ENCODE peak calls at places on chromosomes 13 and 19, in five cellular contexts. One of them, this sample, is unnamed.

GRCh38 chr13:49641810-49642291 is 13.5 kb downstream of the ARL11 start:
- DNase-seq in coronary artery: no peak
- DNase-seq in HepG2: no peak
- DNase-seq in astrocyte: peak
- DNase-seq in upper lobe of right lung: peak
- DNase-seq in this sample: peak

GRCh38 chr13:99654076-99654475 is 152.8 kb downstream of the TM9SF2 start:
- DNase-seq in coronary artery: no peak
- DNase-seq in astrocyte: no peak
- DNase-seq in upper lobe of right lung: no peak
- DNase-seq in HepG2: no peak
- DNase-seq in this sample: no peak

GRCh38 chr19:3151563-3152430 is 16.0 kb downstream of the GNA15 start:
- DNase-seq in coronary artery: no peak
- DNase-seq in astrocyte: no peak
- DNase-seq in upper lobe of right lung: no peak
- DNase-seq in HepG2: no peak
- DNase-seq in this sample: peak

GRCh38 chr13:48949566-48950506 is 25.9 kb upstream of the FNDC3A start:
- DNase-seq in upper lobe of right lung: no peak
- DNase-seq in astrocyte: no peak
- DNase-seq in HepG2: no peak
- DNase-seq in coronary artery: no peak
- DNase-seq in this sample: no peak

GRCh38 chr13:73598021-73598712 is 536.0 kb downstream of the KLF12 start:
- DNase-seq in upper lobe of right lung: no peak
- DNase-seq in astrocyte: peak
- DNase-seq in HepG2: no peak
- DNase-seq in coronary artery: no peak
- DNase-seq in this sample: peak

GRCh38 chr19:53158119-53158656 is 665 bp downstream of the ZNF347 start:
- DNase-seq in upper lobe of right lung: peak
- DNase-seq in coronary artery: peak
- DNase-seq in astrocyte: peak
- DNase-seq in HepG2: no peak
- DNase-seq in this sample: no peak

GRCh38 chr19:4974855-4975469 is 6.0 kb downstream of the KDM4B start:
- DNase-seq in coronary artery: no peak
- DNase-seq in astrocyte: no peak
- DNase-seq in HepG2: no peak
- DNase-seq in upper lobe of right lung: no peak
- DNase-seq in this sample: no peak

GRCh38 chr19:51441410-51442390 is 16.6 kb downstream of the SIGLEC8 start:
- DNase-seq in HepG2: no peak
- DNase-seq in upper lobe of right lung: peak
- DNase-seq in coronary artery: no peak
- DNase-seq in astrocyte: no peak
- DNase-seq in this sample: no peak

GRCh38 chr19:31819837-31820236 is 470.6 kb upstream of the TSHZ3 start:
- DNase-seq in astrocyte: no peak
- DNase-seq in upper lobe of right lung: no peak
- DNase-seq in HepG2: no peak
- DNase-seq in coronary artery: no peak
- DNase-seq in this sample: no peak

GRCh38 chr19:39824143-39825092 is 9.5 kb downstream of the DYRK1B start:
- DNase-seq in upper lobe of right lung: peak
- DNase-seq in HepG2: peak
- DNase-seq in astrocyte: peak
- DNase-seq in coronary artery: peak
- DNase-seq in this sample: peak

GRCh38 chr13:52991344-52992020 is 37.1 kb upstream of the OLFM4 start:
- DNase-seq in coronary artery: no peak
- DNase-seq in astrocyte: no peak
- DNase-seq in HepG2: no peak
- DNase-seq in upper lobe of right lung: no peak
- DNase-seq in this sample: no peak

GRCh38 chr19:36151144-36152051 is 849 bp downstream of the COX7A1 start:
- DNase-seq in upper lobe of right lung: no peak
- DNase-seq in astrocyte: no peak
- DNase-seq in coronary artery: peak
- DNase-seq in HepG2: no peak
- DNase-seq in this sample: no peak

GRCh38 chr13:94613051-94613450 is 11.4 kb downstream of the GPR180 start:
- DNase-seq in upper lobe of right lung: no peak
- DNase-seq in HepG2: no peak
- DNase-seq in astrocyte: no peak
- DNase-seq in coronary artery: no peak
- DNase-seq in this sample: no peak

GRCh38 chr13:94612050-94612449 is 10.4 kb downstream of the GPR180 start:
- DNase-seq in HepG2: no peak
- DNase-seq in astrocyte: no peak
- DNase-seq in coronary artery: no peak
- DNase-seq in upper lobe of right lung: no peak
- DNase-seq in this sample: no peak

GRCh38 chr13:94620286-94620896 is 18.7 kb downstream of the GPR180 start:
- DNase-seq in upper lobe of right lung: no peak
- DNase-seq in coronary artery: no peak
- DNase-seq in HepG2: peak
- DNase-seq in astrocyte: no peak
- DNase-seq in this sample: peak

DNA sequence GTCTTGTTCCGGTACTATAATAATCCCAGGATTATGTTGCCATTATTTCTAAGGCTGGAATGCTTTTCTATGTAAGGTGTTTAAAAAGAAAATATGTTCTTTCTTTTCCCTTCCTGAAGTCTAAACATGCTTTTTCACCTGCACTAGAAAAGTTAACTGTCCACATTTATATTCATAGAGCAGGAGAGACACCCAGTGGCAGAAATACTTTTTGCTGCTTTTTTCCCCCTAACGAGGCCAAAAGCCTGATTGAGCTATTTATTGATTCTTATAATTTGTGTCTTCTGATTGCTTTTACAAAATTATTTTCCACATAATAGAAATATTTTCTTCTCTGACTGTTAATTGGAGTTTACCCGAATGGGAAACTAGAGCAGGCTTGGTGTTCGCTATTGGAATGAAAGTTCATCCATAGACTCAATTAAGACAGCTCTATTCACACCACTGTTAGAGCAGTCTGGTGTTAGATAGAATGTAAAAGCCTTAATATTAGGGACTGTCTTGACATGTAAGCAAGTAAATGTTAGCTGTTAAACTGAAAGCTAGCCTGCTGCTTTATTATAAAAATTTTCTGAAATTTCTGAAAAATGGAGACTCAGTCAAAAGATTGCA is 15.8 kb downstream of the GPR180 start:
- DNase-seq in coronary artery: no peak
- DNase-seq in astrocyte: no peak
- DNase-seq in HepG2: peak
- DNase-seq in upper lobe of right lung: no peak
- DNase-seq in this sample: no peak
- TF ChIP-seq CTCF in coronary artery: peak
- TF ChIP-seq CTCF in astrocyte: peak
- TF ChIP-seq CTCF in HepG2: peak
- TF ChIP-seq CTCF in upper lobe of right lung: peak
- TF ChIP-seq CTCF in this sample: peak

DNA sequence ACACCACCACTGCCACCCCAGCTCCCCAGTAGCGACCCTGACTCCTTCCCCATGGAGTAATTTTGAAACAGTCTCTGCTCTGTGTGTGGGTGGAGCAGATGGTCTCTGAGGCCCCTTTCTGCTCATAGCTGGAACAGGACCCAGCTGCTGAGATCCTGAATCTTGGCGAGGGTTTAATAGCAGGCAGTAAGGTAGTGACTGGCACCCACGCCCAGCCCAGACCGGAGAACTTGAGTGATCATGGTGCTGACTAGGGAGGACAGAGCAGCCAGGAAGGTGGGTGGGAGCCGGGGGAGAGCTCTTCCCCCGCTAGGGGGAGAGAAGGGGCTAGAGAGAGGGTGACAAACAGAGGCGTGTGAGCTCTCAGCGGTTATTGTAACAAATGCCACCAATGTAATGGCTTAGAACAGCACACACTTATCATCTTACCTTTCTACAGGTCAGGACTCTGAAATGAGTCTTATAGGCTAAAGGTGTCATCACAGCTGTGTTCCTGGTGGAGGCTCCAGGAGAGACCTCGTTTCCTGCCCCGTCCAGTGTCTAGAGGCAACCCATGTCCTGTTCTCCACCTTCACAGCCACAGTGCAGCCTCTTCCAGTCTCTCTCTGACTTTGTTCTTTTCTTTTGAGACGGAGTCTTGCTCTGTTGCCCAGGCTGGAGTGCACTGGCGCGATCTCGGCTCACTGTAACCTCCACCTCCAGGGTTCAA is 7.2 kb upstream of the ACER1 start:
- DNase-seq in astrocyte: no peak
- DNase-seq in upper lobe of right lung: no peak
- DNase-seq in HepG2: no peak
- DNase-seq in coronary artery: no peak
- DNase-seq in this sample: no peak
- TF ChIP-seq CTCF in astrocyte: no peak
- TF ChIP-seq CTCF in upper lobe of right lung: no peak
- TF ChIP-seq CTCF in HepG2: peak
- TF ChIP-seq CTCF in coronary artery: no peak
- TF ChIP-seq CTCF in this sample: no peak

GRCh38 chr13:34159946-34160345 is 342.0 kb downstream of the RFC3 start:
- DNase-seq in astrocyte: no peak
- DNase-seq in HepG2: no peak
- DNase-seq in upper lobe of right lung: no peak
- DNase-seq in coronary artery: no peak
- DNase-seq in this sample: no peak
- TF ChIP-seq CTCF in astrocyte: no peak
- TF ChIP-seq CTCF in HepG2: no peak
- TF ChIP-seq CTCF in upper lobe of right lung: no peak
- TF ChIP-seq CTCF in coronary artery: no peak
- TF ChIP-seq CTCF in this sample: no peak

GRCh38 chr13:70960841-70961443 is 852.7 kb upstream of the KLHL1 start:
- DNase-seq in upper lobe of right lung: no peak
- DNase-seq in HepG2: peak
- DNase-seq in coronary artery: no peak
- DNase-seq in astrocyte: peak
- DNase-seq in this sample: peak
- TF ChIP-seq CTCF in upper lobe of right lung: peak
- TF ChIP-seq CTCF in HepG2: peak
- TF ChIP-seq CTCF in coronary artery: peak
- TF ChIP-seq CTCF in astrocyte: peak
- TF ChIP-seq CTCF in this sample: peak

DNA sequence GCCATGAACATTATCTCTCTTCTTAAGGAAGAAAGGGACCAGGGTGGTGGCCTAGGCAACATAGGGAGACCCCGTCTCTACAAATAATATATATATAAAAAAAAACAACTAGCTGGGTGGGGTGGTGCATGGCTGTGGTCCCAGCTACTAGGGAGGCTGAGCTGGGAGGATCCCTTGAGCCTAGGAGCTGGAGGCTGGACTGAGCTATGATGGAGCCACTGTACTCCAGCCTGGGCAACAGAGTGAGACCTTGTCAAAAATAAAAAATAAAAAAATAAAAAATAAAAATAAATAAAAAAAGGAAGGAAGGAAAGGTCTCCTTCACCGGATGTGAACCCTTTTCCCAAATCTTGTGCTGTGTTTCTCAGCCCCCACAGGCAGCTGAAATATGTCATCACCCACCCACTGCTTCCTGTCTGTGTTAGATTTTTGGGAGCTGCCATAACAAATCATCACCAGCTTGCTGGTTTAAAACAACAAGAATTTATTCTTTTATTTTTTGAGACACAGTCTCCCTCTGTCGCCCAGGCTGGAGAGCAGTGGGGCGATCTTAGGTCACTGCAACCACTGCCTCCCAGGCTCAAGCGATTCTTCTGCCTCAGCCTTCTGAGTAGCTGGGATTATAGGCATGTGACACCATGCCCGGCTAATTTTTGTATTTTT is 9.5 kb upstream of the TSPAN16 start:
- DNase-seq in coronary artery: no peak
- DNase-seq in astrocyte: peak
- DNase-seq in upper lobe of right lung: no peak
- DNase-seq in HepG2: no peak
- DNase-seq in this sample: peak
- TF ChIP-seq CTCF in coronary artery: no peak
- TF ChIP-seq CTCF in astrocyte: no peak
- TF ChIP-seq CTCF in upper lobe of right lung: peak
- TF ChIP-seq CTCF in HepG2: peak
- TF ChIP-seq CTCF in this sample: no peak

GRCh38 chr13:31945202-31945978 is 86.2 kb upstream of the FRY start:
- DNase-seq in astrocyte: peak
- DNase-seq in HepG2: no peak
- DNase-seq in coronary artery: no peak
- DNase-seq in upper lobe of right lung: peak
- DNase-seq in this sample: peak

GRCh38 chr13:31944262-31945160 is 87.1 kb upstream of the FRY start:
- DNase-seq in coronary artery: no peak
- DNase-seq in HepG2: no peak
- DNase-seq in astrocyte: no peak
- DNase-seq in upper lobe of right lung: no peak
- DNase-seq in this sample: no peak

GRCh38 chr13:31947506-31947905 is 84.1 kb upstream of the FRY start:
- DNase-seq in coronary artery: no peak
- DNase-seq in HepG2: no peak
- DNase-seq in upper lobe of right lung: no peak
- DNase-seq in astrocyte: no peak
- DNase-seq in this sample: no peak

GRCh38 chr13:31946091-31946770 is 85.3 kb upstream of the FRY start:
- DNase-seq in upper lobe of right lung: no peak
- DNase-seq in astrocyte: peak
- DNase-seq in HepG2: no peak
- DNase-seq in coronary artery: no peak
- DNase-seq in this sample: peak

GRCh38 chr13:31947105-31947504 is 84.5 kb upstream of the FRY start:
- DNase-seq in HepG2: no peak
- DNase-seq in upper lobe of right lung: no peak
- DNase-seq in astrocyte: no peak
- DNase-seq in coronary artery: no peak
- DNase-seq in this sample: no peak
- TF ChIP-seq CTCF in HepG2: peak
- TF ChIP-seq CTCF in upper lobe of right lung: no peak
- TF ChIP-seq CTCF in astrocyte: no peak
- TF ChIP-seq CTCF in coronary artery: no peak
- TF ChIP-seq CTCF in this sample: no peak

GRCh38 chr13:43520331-43520730 is 266.4 kb downstream of the ENOX1 start:
- DNase-seq in HepG2: no peak
- DNase-seq in astrocyte: no peak
- DNase-seq in upper lobe of right lung: no peak
- DNase-seq in coronary artery: no peak
- DNase-seq in this sample: no peak

GRCh38 chr13:43514326-43514725 is 272.4 kb downstream of the ENOX1 start:
- DNase-seq in coronary artery: no peak
- DNase-seq in astrocyte: no peak
- DNase-seq in HepG2: no peak
- DNase-seq in upper lobe of right lung: no peak
- DNase-seq in this sample: no peak

GRCh38 chr13:43511260-43511970 is 275.4 kb downstream of the ENOX1 start:
- DNase-seq in upper lobe of right lung: no peak
- DNase-seq in coronary artery: no peak
- DNase-seq in HepG2: no peak
- DNase-seq in astrocyte: no peak
- DNase-seq in this sample: no peak

GRCh38 chr13:43516401-43516826 is 270.4 kb downstream of the ENOX1 start:
- DNase-seq in astrocyte: peak
- DNase-seq in coronary artery: no peak
- DNase-seq in upper lobe of right lung: no peak
- DNase-seq in HepG2: no peak
- DNase-seq in this sample: peak
- TF ChIP-seq CTCF in astrocyte: no peak
- TF ChIP-seq CTCF in coronary artery: no peak
- TF ChIP-seq CTCF in upper lobe of right lung: no peak
- TF ChIP-seq CTCF in HepG2: no peak
- TF ChIP-seq CTCF in this sample: no peak

This sample was measured in HFFc6.